ENCODE peak calls at places on chromosomes 7 and 10, in four cellular contexts. M is psoas muscle, G is esophagus squamous epithelium, H is ascending aorta. S is an unnamed sample.

GRCh38 chr7:68726386-68726785 is 871.9 kb upstream of the AUTS2 start:
- DNase-seq in G (no peak), H (no peak), M (no peak), S (no peak)

GRCh38 chr10:14588084-14588937 is 186.4 kb downstream of the FAM107B start:
- DNase-seq in H (peak), M (no peak), G (no peak), S (peak)

GRCh38 chr10:133438711-133439273 is 14.4 kb upstream of the SPRN start:
- DNase-seq in M (no peak), H (no peak), G (no peak), S (no peak)

GRCh38 chr7:1939434-1940401 is 269.6 kb downstream of the ELFN1 start:
- DNase-seq in M (peak), G (no peak), H (no peak), S (no peak)

GRCh38 chr10:70776455-70777005 is 8.6 kb downstream of the TBATA start:
- DNase-seq in G (no peak), H (no peak), M (no peak), S (no peak)

GRCh38 chr10:102408728-102409603 is 9.6 kb downstream of the PSD start:
- DNase-seq in H (no peak), M (no peak), G (no peak), S (no peak)

GRCh38 chr7:129574487-129574886 is 37.0 kb upstream of the NRF1 start:
- DNase-seq in G (no peak), H (no peak), M (peak), S (peak)

GRCh38 chr7:28069788-28070187 is 110.8 kb downstream of the JAZF1 start:
- DNase-seq in M (peak), H (no peak), G (no peak), S (no peak)

GRCh38 chr7:80596933-80597517 is 41.4 kb upstream of the CD36 start:
- DNase-seq in M (no peak), H (no peak), G (no peak), S (no peak)

DNA sequence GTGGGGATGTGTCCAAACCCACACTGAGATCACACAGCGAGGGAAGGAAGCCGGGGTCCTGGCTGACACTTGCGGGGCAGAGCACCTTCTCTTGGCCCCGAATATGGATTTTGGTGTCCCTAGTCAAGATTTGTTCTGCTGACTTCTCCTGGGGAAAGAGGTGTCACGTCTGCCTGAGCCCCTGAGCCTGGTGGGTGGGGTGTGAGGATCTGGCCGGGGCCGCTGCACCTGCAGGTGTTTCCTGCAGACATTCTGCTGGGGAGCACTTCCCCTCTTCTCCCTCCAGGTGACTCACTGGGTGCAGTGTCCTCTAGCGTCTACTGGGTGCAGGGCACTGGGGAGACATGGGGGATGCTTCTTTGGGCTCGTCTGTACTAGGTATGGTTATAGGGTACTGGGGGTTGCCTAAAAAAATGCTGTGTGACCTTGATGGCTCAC is 99.2 kb downstream of the GRK5 start:
- DNase-seq in G (peak), M (peak), H (no peak), S (no peak)
- H3K4me3 ChIP-seq in G (no peak), M (no peak), H (no peak), S (no peak)

GRCh38 chr7:116311816-116312471 is 101.6 kb downstream of the TES start:
- DNase-seq in G (no peak), H (no peak), M (no peak), S (no peak)

GRCh38 chr7:116315293-116315692 is 105.0 kb downstream of the TES start:
- DNase-seq in M (no peak), H (no peak), G (no peak), S (no peak)

GRCh38 chr7:116315803-116316202 is 105.5 kb downstream of the TES start:
- DNase-seq in M (no peak), G (no peak), H (no peak), S (no peak)

GRCh38 chr7:116317907-116318306 is 107.6 kb downstream of the TES start:
- DNase-seq in M (no peak), H (no peak), G (no peak), S (no peak)

GRCh38 chr7:116316838-116317612 is 106.7 kb downstream of the TES start:
- DNase-seq in M (no peak), H (peak), G (no peak), S (peak)
- H3K4me3 ChIP-seq in M (peak), H (no peak), G (no peak), S (no peak)

GRCh38 chr10:101069441-101069840 is 7.7 kb downstream of the KAZALD1 start:
- DNase-seq in H (no peak), G (no peak), M (no peak), S (no peak)

GRCh38 chr10:101066146-101066889 is 4.5 kb downstream of the KAZALD1 start:
- DNase-seq in G (no peak), M (peak), H (peak), S (no peak)

GRCh38 chr10:101065479-101066145 is 3.8 kb downstream of the KAZALD1 start:
- DNase-seq in H (no peak), M (no peak), G (no peak), S (no peak)

GRCh38 chr10:101066890-101067355 is 5.1 kb downstream of the KAZALD1 start:
- DNase-seq in G (no peak), M (no peak), H (no peak), S (no peak)

GRCh38 chr10:101067356-101068083 is 5.7 kb downstream of the KAZALD1 start:
- DNase-seq in M (peak), G (no peak), H (no peak), S (no peak)
- H3K4me3 ChIP-seq in M (peak), G (peak), H (peak), S (peak)

GRCh38 chr10:51074238-51075028 is at the start of gene PRKG1:
- DNase-seq in M (peak), G (no peak), H (peak), S (peak)
- H3K4me3 ChIP-seq in M (peak), G (peak), H (peak), S (peak)

GRCh38 chr10:37125191-37125732 is at the start of gene ANKRD30A:
- DNase-seq in H (no peak), G (no peak), M (no peak), S (no peak)

GRCh38 chr10:37125921-37126320 is 523 bp downstream of the ANKRD30A start:
- DNase-seq in G (no peak), M (no peak), H (no peak), S (no peak)

GRCh38 chr10:37124532-37124931 is 866 bp upstream of the ANKRD30A start:
- DNase-seq in G (no peak), H (no peak), M (no peak), S (no peak)
- H3K4me3 ChIP-seq in G (no peak), H (no peak), M (no peak), S (no peak)

GRCh38 chr7:30914611-30915601 is 3.3 kb downstream of the AQP1 start:
- DNase-seq in G (no peak), H (peak), M (peak), S (no peak)
- H3K4me3 ChIP-seq in G (peak), H (peak), M (peak), S (no peak)

GRCh38 chr10:74433595-74433956 is 282.6 kb downstream of the ADK start:
- DNase-seq in H (no peak), G (no peak), M (no peak), S (no peak)
- H3K4me3 ChIP-seq in H (no peak), G (no peak), M (no peak), S (no peak)

DNA sequence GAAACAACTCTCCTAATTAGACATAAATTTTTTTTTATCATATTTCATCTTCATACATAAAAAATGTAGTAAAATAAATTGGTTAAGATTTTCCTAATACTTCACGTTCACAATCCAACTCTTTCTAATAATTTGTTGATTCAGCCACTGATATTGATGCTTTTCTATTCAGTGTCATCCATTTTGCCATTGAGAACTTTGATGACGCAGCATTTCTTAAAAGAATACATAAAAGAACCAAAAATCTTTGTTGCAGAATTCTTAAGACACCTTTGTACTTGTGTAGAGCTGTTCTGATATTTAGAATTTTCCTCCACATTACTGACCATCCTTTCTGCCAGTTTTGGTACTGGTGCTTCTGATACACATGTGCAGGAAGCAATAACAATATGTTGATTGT is 52.6 kb downstream of the LOXL4 start:
- DNase-seq in M (no peak), H (no peak), G (no peak), S (no peak)
- H3K4me3 ChIP-seq in M (no peak), H (no peak), G (no peak), S (no peak)

DNA sequence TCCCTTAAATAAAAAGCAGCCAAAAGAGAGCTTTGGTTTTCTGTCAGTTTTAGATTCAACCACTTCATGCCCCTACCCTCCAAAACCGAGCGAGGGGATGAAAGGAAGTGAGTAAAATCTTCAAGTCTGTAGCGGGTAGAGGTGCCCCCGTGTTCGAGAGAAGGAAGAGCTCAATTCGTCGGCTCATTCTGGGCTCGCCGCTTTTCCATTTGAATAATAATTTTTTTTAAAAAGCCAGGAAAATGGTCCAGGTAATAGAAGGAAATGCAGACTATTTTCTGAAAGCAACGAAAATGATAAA is 436.2 kb upstream of the GALNT17 start:
- DNase-seq in G (no peak), M (no peak), H (no peak), S (no peak)
- H3K4me3 ChIP-seq in G (peak), M (peak), H (peak), S (peak)

GRCh38 chr10:122149607-122150505 is 121.2 kb upstream of the BTBD16 start:
- DNase-seq in M (peak), G (no peak), H (no peak), S (no peak)
- H3K4me3 ChIP-seq in M (no peak), G (no peak), H (no peak), S (no peak)

S was measured in AG09309.